ENCODE peak calls at places on chromosomes 1 and 21, in seven cellular contexts. F is H1, T is K562, H is SK-N-SH, G is HCT116, Z is HepG2, A is GM12878. I is an unnamed sample. For H3K4me1, the result is how much of the 10 kb centered on the place peaks cover.

GRCh38 chr21:35316933-35317332 is 267.8 kb upstream of the RUNX1 start:
- DNase-seq in A (no peak), G (no peak), H (peak), F (no peak), Z (no peak), T (no peak), I (no peak)

GRCh38 chr1:29475256-29475800 is 239.0 kb downstream of the PTPRU start:
- DNase-seq in G (no peak), A (no peak), H (peak), Z (no peak), T (no peak), F (no peak), I (no peak)

GRCh38 chr1:121517586-121518230 is 332.9 kb downstream of the SRGAP2C start:
- DNase-seq in H (no peak), A (no peak), F (no peak), Z (no peak), G (no peak), T (no peak), I (no peak)

GRCh38 chr1:234372011-234372757 is 1.1 kb upstream of the COA6 start:
- DNase-seq in T (no peak), F (no peak), A (no peak), H (no peak), Z (no peak), G (no peak), I (no peak)

GRCh38 chr1:247156787-247157232 is 15.0 kb downstream of the ZNF124 start:
- DNase-seq in T (no peak), A (no peak), Z (no peak), G (no peak), H (no peak), F (no peak), I (no peak)

GRCh38 chr1:221292652-221293051 is 413.4 kb downstream of the HLX start:
- DNase-seq in G (no peak), F (no peak), Z (no peak), A (no peak), H (no peak), T (no peak), I (no peak)

GRCh38 chr1:174158767-174159252 is 510 bp upstream of the RABGAP1L start:
- DNase-seq in T (no peak), A (no peak), Z (no peak), H (no peak), F (no peak), G (no peak), I (no peak)

GRCh38 chr1:42737257-42737656 is 2.8 kb downstream of the CLDN19 start:
- DNase-seq in Z (no peak), F (no peak), T (no peak), H (no peak), A (peak), G (no peak), I (no peak)

GRCh38 chr1:62283361-62283760 is 35.9 kb downstream of the KANK4 start:
- DNase-seq in H (no peak), F (no peak), Z (no peak), T (no peak), A (no peak), G (no peak), I (no peak)

GRCh38 chr1:115170972-115171392 is 81.7 kb upstream of the TSPAN2 start:
- DNase-seq in F (no peak), Z (no peak), H (no peak), A (no peak), G (no peak), T (no peak), I (no peak)

GRCh38 chr1:201655243-201655642 is 116.3 kb downstream of the NAV1 start:
- DNase-seq in Z (no peak), H (peak), F (no peak), G (no peak), T (peak), A (no peak), I (no peak)

GRCh38 chr21:41500931-41501381 is 7.0 kb downstream of the TMPRSS2 start:
- DNase-seq in F (no peak), Z (peak), A (no peak), T (no peak), G (no peak), H (no peak), I (no peak)

GRCh38 chr21:25550352-25550751 is 56.9 kb downstream of the MRPL39 start:
- DNase-seq in F (no peak), A (no peak), G (no peak), Z (no peak), T (no peak), H (no peak), I (no peak)

GRCh38 chr1:19191811-19192210 is 18.3 kb downstream of the UBR4 start:
- DNase-seq in G (no peak), Z (no peak), H (no peak), A (no peak), F (no peak), T (no peak), I (no peak)

GRCh38 chr1:25148673-25149300 is 83.5 kb downstream of the SYF2 start:
- DNase-seq in A (no peak), H (no peak), G (no peak), T (no peak), F (peak), Z (peak), I (peak)

GRCh38 chr1:223771814-223772770 is 59.8 kb downstream of the CAPN2 start:
- DNase-seq in F (peak), Z (no peak), A (no peak), G (peak), H (no peak), T (peak), I (peak)

GRCh38 chr1:9594471-9595155 is 5.9 kb downstream of the TMEM201 start:
- DNase-seq in Z (no peak), F (no peak), T (no peak), A (no peak), G (no peak), H (peak), I (no peak)

GRCh38 chr1:216290074-216290473 is 133.2 kb downstream of the USH2A start:
- DNase-seq in T (no peak), G (no peak), Z (no peak), A (no peak), H (no peak), F (no peak), I (no peak)

DNA sequence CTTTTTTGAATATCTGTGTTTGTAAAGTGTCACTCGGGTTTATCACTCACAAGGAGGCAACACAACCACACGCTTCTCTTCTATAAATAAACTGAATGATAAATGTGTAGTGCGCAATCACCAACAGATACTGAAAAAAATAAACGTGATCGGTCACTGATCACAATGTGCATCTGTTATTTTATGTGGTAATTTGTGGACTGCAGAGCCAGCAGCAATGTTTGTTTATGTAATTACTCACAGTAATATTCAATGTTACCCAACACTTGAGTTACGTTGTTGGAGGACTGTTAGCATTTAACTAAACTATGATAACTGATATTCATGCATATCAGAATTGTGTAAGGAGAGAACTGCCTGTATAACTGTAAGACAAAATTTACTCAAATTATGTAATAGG is 129.6 kb downstream of the USH2A start:
- DNase-seq in Z (no peak), A (no peak), G (no peak), F (no peak), H (no peak), T (no peak), I (no peak)
- TF ChIP-seq SIN3A in Z (no peak), A (no peak), G (no peak), F (no peak), H (no peak), T (no peak), I (no peak)

GRCh38 chr1:98385691-98386090 is 275.8 kb upstream of the SNX7 start:
- DNase-seq in H (no peak), A (no peak), G (no peak), T (no peak), Z (no peak), F (no peak), I (no peak)
- H3K4me1 ChIP-seq in H (under half), A (under half), G (under half), T (under half), Z (under half), F (under half), I (under half)

GRCh38 chr1:11873954-11874562 is 15.3 kb upstream of the NPPB start:
- DNase-seq in G (no peak), Z (no peak), F (no peak), H (no peak), A (no peak), T (no peak), I (no peak)

GRCh38 chr1:11878081-11878890 is 19.5 kb upstream of the NPPB start:
- DNase-seq in H (no peak), T (no peak), G (no peak), F (no peak), Z (no peak), A (no peak), I (no peak)

GRCh38 chr1:11873395-11873794 is 14.7 kb upstream of the NPPB start:
- DNase-seq in H (no peak), T (no peak), A (no peak), F (no peak), Z (no peak), G (no peak), I (no peak)

GRCh38 chr1:11875094-11875493 is 16.3 kb upstream of the NPPB start:
- DNase-seq in A (no peak), H (no peak), T (no peak), G (no peak), F (no peak), Z (no peak), I (no peak)

GRCh38 chr1:11874624-11875023 is 15.9 kb upstream of the NPPB start:
- DNase-seq in A (no peak), F (no peak), G (no peak), H (no peak), T (no peak), Z (no peak), I (no peak)
- H3K27ac ChIP-seq in A (no peak), F (no peak), G (no peak), H (no peak), T (no peak), Z (no peak), I (no peak)

GRCh38 chr1:23449918-23450317 is 25.4 kb upstream of the TCEA3 start:
- DNase-seq in Z (no peak), A (no peak), T (no peak), H (no peak), G (no peak), F (no peak), I (no peak)

GRCh38 chr1:23452011-23452411 is 27.5 kb upstream of the TCEA3 start:
- DNase-seq in G (peak), Z (no peak), A (no peak), F (no peak), H (peak), T (no peak), I (no peak)

GRCh38 chr1:23450894-23451293 is 26.3 kb upstream of the TCEA3 start:
- DNase-seq in F (no peak), H (no peak), A (no peak), G (no peak), Z (no peak), T (no peak), I (no peak)

GRCh38 chr1:23453455-23454000 is 29.0 kb upstream of the TCEA3 start:
- DNase-seq in F (no peak), T (no peak), G (no peak), H (no peak), A (no peak), Z (no peak), I (no peak)

GRCh38 chr1:23451452-23451851 is 26.9 kb upstream of the TCEA3 start:
- DNase-seq in T (no peak), G (no peak), Z (no peak), F (no peak), A (no peak), H (no peak), I (no peak)
- TF ChIP-seq SIN3A in T (no peak), G (no peak), Z (no peak), F (no peak), A (no peak), H (no peak), I (no peak)

GRCh38 chr1:7535934-7536878 is 234.9 kb upstream of the VAMP3 start:
- DNase-seq in A (no peak), T (no peak), Z (no peak), H (no peak), G (no peak), F (peak), I (no peak)

GRCh38 chr1:7534061-7534825 is 236.9 kb upstream of the VAMP3 start:
- DNase-seq in H (peak), Z (no peak), G (no peak), T (no peak), A (no peak), F (no peak), I (no peak)

GRCh38 chr1:7536891-7537591 is 234.1 kb upstream of the VAMP3 start:
- DNase-seq in H (peak), T (no peak), G (no peak), F (no peak), A (no peak), Z (no peak), I (no peak)

GRCh38 chr1:7533006-7533405 is 238.1 kb upstream of the VAMP3 start:
- DNase-seq in T (no peak), F (no peak), Z (no peak), H (no peak), A (no peak), G (no peak), I (no peak)

GRCh38 chr1:7535016-7535415 is 236.1 kb upstream of the VAMP3 start:
- DNase-seq in H (no peak), G (no peak), F (no peak), Z (no peak), T (no peak), A (no peak), I (no peak)
- H3K4me1 ChIP-seq in H (half or more), G (under half), F (under half), Z (under half), T (under half), A (under half), I (under half)

GRCh38 chr1:203686091-203686632 is 59.5 kb downstream of the ATP2B4 start:
- DNase-seq in G (no peak), Z (peak), A (no peak), H (peak), T (no peak), F (no peak), I (no peak)

GRCh38 chr1:203680765-203681164 is 54.1 kb downstream of the ATP2B4 start:
- DNase-seq in F (no peak), G (no peak), Z (no peak), A (no peak), H (no peak), T (no peak), I (no peak)

GRCh38 chr1:203684077-203684476 is 57.4 kb downstream of the ATP2B4 start:
- DNase-seq in T (no peak), A (no peak), G (no peak), H (no peak), Z (no peak), F (no peak), I (no peak)

GRCh38 chr1:203681739-203682138 is 55.1 kb downstream of the ATP2B4 start:
- DNase-seq in G (no peak), H (no peak), Z (no peak), A (no peak), F (no peak), T (peak), I (no peak)

GRCh38 chr1:203682401-203683383 is 56.1 kb downstream of the ATP2B4 start:
- DNase-seq in Z (peak), T (peak), G (peak), A (no peak), H (no peak), F (no peak), I (no peak)
- H3K27ac ChIP-seq in Z (peak), T (peak), G (peak), A (no peak), H (no peak), F (no peak), I (no peak)

GRCh38 chr1:163013826-163014600 is 55.1 kb upstream of the RGS4 start:
- DNase-seq in Z (no peak), T (no peak), H (no peak), A (no peak), F (no peak), G (no peak), I (no peak)
- TF ChIP-seq SIN3A in Z (no peak), T (no peak), H (no peak), A (no peak), F (no peak), G (no peak), I (no peak)

GRCh38 chr21:30615199-30615598 is 1.0 kb upstream of the KRTAP20-1 start:
- DNase-seq in G (no peak), T (no peak), A (no peak), F (no peak), Z (no peak), H (no peak), I (no peak)
- H3K4me1 ChIP-seq in G (under half), T (under half), A (under half), F (under half), Z (under half), H (under half), I (under half)

I was measured in Panc1.